ENCODE peak calls at places on chromosomes 3 and 15, in four cellular contexts. G is body of pancreas, O is right cardiac atrium, K is mucosa of descending colon. W is an unnamed sample. For H3K4me1, the result is how much of the 10 kb centered on the place peaks cover.

GRCh38 chr15:31439328-31439727 is 112.7 kb downstream of the KLF13 start:
- ATAC-seq in G (no peak), O (no peak), K (peak), W (no peak)

GRCh38 chr3:183533410-183534132 is 21.9 kb downstream of the KLHL6 start:
- ATAC-seq in G (no peak), O (no peak), K (peak), W (no peak)

GRCh38 chr3:39568508-39568907 is 101.0 kb downstream of the MOBP start:
- ATAC-seq in G (no peak), O (peak), K (no peak), W (no peak)

GRCh38 chr3:133124511-133124910 is 86.3 kb downstream of the TMEM108 start:
- ATAC-seq in G (peak), O (peak), K (no peak), W (no peak)

GRCh38 chr3:168865022-168865551 is 769.4 kb upstream of the GOLIM4 start:
- ATAC-seq in G (peak), O (no peak), K (no peak), W (no peak)

GRCh38 chr15:92666780-92667179 is 11.2 kb upstream of the FAM174B start:
- ATAC-seq in G (peak), O (peak), K (peak), W (peak)

GRCh38 chr3:52495777-52496602 is 852 bp downstream of the STAB1 start:
- ATAC-seq in G (peak), O (peak), K (peak), W (peak)

GRCh38 chr3:3726549-3726948 is 72.7 kb upstream of the LRRN1 start:
- ATAC-seq in G (no peak), O (no peak), K (no peak), W (no peak)

GRCh38 chr3:97579365-97579764 is 185.2 kb upstream of the ARL6 start:
- ATAC-seq in G (no peak), O (no peak), K (peak), W (no peak)

GRCh38 chr3:31230425-31230824 is 302.3 kb upstream of the STT3B start:
- ATAC-seq in G (no peak), O (no peak), K (no peak), W (no peak)

GRCh38 chr3:169971522-169971921 is 4.9 kb downstream of the SEC62 start:
- ATAC-seq in G (no peak), O (no peak), K (no peak), W (no peak)

GRCh38 chr15:38130739-38131498 is 121.7 kb upstream of the SPRED1 start:
- ATAC-seq in G (peak), O (peak), K (peak), W (peak)

GRCh38 chr3:152255290-152255689 is 13.4 kb upstream of the MBNL1 start:
- ATAC-seq in G (no peak), O (no peak), K (no peak), W (no peak)
- H3K4me1 ChIP-seq in G (under half), O (under half), K (under half), W (under half)

GRCh38 chr3:40718209-40718608 is 193.4 kb downstream of the ZNF621 start:
- ATAC-seq in G (no peak), O (no peak), K (no peak), W (no peak)
- H3K4me1 ChIP-seq in G (under half), O (under half), K (under half), W (under half)

DNA sequence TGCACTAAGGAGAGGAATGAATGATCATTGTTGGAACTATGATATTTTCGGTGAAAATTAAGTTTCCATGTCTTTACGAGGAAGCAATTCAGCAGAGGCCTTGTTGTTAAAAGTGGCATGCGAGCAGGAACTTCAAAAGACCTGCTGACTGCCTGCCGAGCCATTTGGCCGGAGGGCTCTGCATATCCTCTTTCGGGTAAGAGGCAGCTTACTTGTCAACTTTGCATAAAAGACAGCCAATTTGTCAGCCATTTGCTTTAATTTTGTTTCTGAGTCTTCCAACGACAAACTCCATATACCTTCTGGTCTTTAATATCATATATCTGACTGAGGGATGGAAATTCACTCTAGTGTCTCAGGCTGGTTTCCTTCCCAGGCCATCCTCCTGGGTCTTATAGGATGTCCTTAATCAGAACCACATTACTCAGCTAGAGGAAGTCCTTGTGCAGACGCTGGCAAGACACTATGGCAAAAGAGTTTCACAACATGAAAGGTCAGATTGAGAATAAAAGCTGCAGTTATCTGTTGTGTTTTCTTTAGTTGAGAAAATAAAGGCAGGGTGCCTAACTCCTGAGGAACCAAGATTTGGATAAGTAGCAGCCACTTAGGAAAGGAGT is 128.7 kb upstream of the WNT5A start:
- ATAC-seq in G (no peak), O (peak), K (no peak), W (peak)
- H3K4me1 ChIP-seq in G (under half), O (under half), K (under half), W (under half)

DNA sequence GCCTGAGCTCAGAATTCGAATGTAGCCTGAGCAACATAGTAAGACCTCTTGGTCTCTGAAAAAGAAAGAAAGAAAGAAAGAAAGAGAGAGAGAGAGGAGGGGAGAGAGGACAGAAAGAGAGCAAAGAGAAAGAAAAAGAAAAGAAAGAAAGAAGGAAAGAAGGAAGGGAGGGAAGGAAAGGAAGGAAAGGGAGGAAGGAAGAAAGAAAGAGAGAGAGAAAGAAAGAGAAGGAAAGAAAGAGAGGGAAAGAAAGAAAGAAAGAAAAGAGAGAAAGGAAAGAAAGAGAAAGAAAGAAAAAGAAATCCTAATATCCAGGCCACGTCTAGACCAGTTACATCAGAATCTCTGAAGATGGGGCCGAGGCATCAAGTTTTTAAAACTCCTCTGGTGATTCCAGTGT is 50.7 kb downstream of the PPM1L start:
- ATAC-seq in G (no peak), O (no peak), K (no peak), W (no peak)
- H3K4me1 ChIP-seq in G (under half), O (under half), K (under half), W (half or more)

DNA sequence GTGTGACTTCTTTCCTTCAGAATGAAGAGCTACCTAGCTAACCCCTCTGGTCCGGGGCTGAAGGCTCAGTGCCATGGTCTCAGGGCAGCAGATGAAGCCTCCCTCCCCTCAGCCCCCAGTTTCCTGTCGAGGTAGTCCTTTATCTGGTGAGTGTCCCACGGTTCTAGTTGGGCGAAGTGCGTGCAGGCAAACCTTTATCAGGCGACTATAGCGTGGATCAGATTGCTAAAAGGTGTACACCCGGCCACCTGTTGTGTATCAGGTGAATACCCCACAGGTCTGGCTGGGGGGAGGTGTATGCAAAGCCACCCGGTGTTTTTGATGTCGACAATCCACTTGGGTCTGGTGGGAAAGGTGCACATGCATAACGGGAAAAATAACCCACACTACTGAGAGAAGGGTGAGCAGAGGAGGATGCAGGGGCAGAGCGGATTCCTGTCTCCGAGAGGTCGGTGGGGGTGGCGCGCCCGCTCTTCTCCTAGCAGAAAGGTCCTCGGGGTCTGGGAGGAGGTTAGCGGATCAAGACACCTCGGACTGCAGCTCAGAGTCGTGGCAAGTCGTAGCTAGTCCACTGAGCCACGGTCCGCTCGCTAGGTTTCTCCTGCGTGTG is 529 bp downstream of the SLC12A6 start:
- ATAC-seq in G (peak), O (no peak), K (peak), W (peak)
- H3K4me1 ChIP-seq in G (under half), O (under half), K (under half), W (half or more)

GRCh38 chr15:75044258-75044878 is 21.0 kb downstream of the PPCDC start:
- ATAC-seq in G (no peak), O (no peak), K (no peak), W (no peak)
- H3K4me1 ChIP-seq in G (half or more), O (under half), K (under half), W (half or more)

GRCh38 chr3:111590096-111590491 is 5.1 kb downstream of the ZBED2 start:
- ATAC-seq in G (no peak), O (no peak), K (no peak), W (no peak)
- H3K4me1 ChIP-seq in G (under half), O (under half), K (under half), W (under half)

W was measured in gastroesophageal sphincter.